ENCODE peak calls at places on chromosome 7, in eight cellular contexts. P, D, A, N, Z, X, L and B are unnamed samples.

GRCh38 chr7:130987092-130987491 is 253.1 kb upstream of the KLF14 start:
- DNase-seq in D (no peak), P (no peak), X (no peak), N (peak; percentile 62), A (no peak), L (no peak), Z (no peak), B (no peak)

GRCh38 chr7:24255139-24255538 is 28.9 kb upstream of the NPY start:
- DNase-seq in N (no peak), Z (no peak), A (no peak), X (no peak), L (no peak), D (no peak), P (no peak), B (no peak)

GRCh38 chr7:138186951-138187351 is 110.7 kb downstream of the AKR1D1 start:
- DNase-seq in L (no peak), N (peak; percentile 21), P (no peak), X (no peak), D (no peak), A (no peak), Z (no peak), B (no peak)

GRCh38 chr7:135562720-135563119 is 5.0 kb downstream of the NUP205 start:
- DNase-seq in N (peak; percentile 60), A (no peak), P (no peak), X (no peak), Z (no peak), D (no peak), L (peak; percentile 35), B (no peak)

GRCh38 chr7:17109017-17109416 is 189.4 kb upstream of the AHR start:
- DNase-seq in L (no peak), P (no peak), N (no peak), D (no peak), Z (no peak), A (no peak), X (peak; percentile 52), B (no peak)

GRCh38 chr7:26065652-26066051 is 86.3 kb upstream of the NFE2L3 start:
- DNase-seq in Z (no peak), P (no peak), N (no peak), X (no peak), A (no peak), D (no peak), L (no peak), B (no peak)

GRCh38 chr7:18505870-18506460 is 10.4 kb downstream of the HDAC9 start:
- DNase-seq in X (peak; percentile 49), L (no peak), Z (no peak), A (no peak), N (no peak), D (no peak), P (no peak), B (no peak)

GRCh38 chr7:155568961-155569360 is 22.6 kb upstream of the CNPY1 start:
- DNase-seq in N (no peak), P (no peak), Z (no peak), D (no peak), A (no peak), L (no peak), X (no peak), B (no peak)

GRCh38 chr7:70614237-70614984 is 517.5 kb upstream of the GALNT17 start:
- DNase-seq in A (peak; percentile 46), Z (peak; percentile 76), D (peak; percentile 72), L (no peak), P (peak; percentile 80), N (no peak), X (no peak), B (peak; percentile 68)

GRCh38 chr7:2425749-2426148 is 22.3 kb downstream of the CHST12 start:
- DNase-seq in D (no peak), L (no peak), A (no peak), N (no peak), X (no peak), P (no peak), Z (no peak), B (no peak)

GRCh38 chr7:82128546-82128945 is 315.0 kb downstream of the CACNA2D1 start:
- DNase-seq in N (no peak), Z (no peak), A (no peak), D (no peak), X (no peak), P (no peak), L (no peak), B (no peak)

GRCh38 chr7:923108-924041 is 31.1 kb downstream of the ADAP1 start:
- DNase-seq in Z (peak; percentile 79), P (peak; percentile 65), X (no peak), A (no peak), N (peak; percentile 84), D (peak; percentile 37), L (no peak), B (no peak)

GRCh38 chr7:93985101-93985500 is 19.1 kb downstream of the BET1 start:
- DNase-seq in D (no peak), L (no peak), Z (no peak), X (no peak), N (no peak), A (no peak), P (no peak), B (no peak)

GRCh38 chr7:46127805-46128204 is 206.7 kb upstream of the IGFBP3 start:
- DNase-seq in P (no peak), X (no peak), Z (no peak), N (no peak), A (no peak), D (no peak), L (no peak), B (no peak)

GRCh38 chr7:82323806-82324205 is 119.8 kb downstream of the CACNA2D1 start:
- DNase-seq in Z (no peak), L (no peak), P (no peak), N (no peak), D (no peak), X (no peak), A (no peak), B (no peak)

GRCh38 chr7:93203496-93203895 is 22.8 kb downstream of the HEPACAM2 start:
- DNase-seq in P (no peak), D (no peak), Z (no peak), X (no peak), A (no peak), N (no peak), L (no peak), B (peak; percentile 54)

GRCh38 chr7:100863406-100863950 is 3.7 kb upstream of the TRIP6 start:
- DNase-seq in P (no peak), A (no peak), X (no peak), Z (no peak), L (no peak), D (no peak), N (no peak), B (no peak)

GRCh38 chr7:113015038-113015645 is 71.5 kb downstream of the GPR85 start:
- DNase-seq in P (no peak), L (no peak), N (no peak), D (no peak), A (no peak), X (no peak), Z (no peak), B (no peak)

GRCh38 chr7:30633223-30633622 is 38.5 kb downstream of the GARS1 start:
- DNase-seq in X (no peak), P (no peak), A (no peak), D (no peak), Z (no peak), L (no peak), N (no peak), B (no peak)

GRCh38 chr7:1986366-1987083 is 246.2 kb downstream of the MAD1L1 start:
- DNase-seq in P (peak; percentile 7), Z (no peak), A (no peak), D (no peak), L (no peak), X (no peak), N (no peak), B (no peak)

GRCh38 chr7:28773423-28774129 is 184.6 kb downstream of the TRIL start:
- DNase-seq in Z (no peak), L (no peak), D (no peak), A (no peak), P (no peak), N (no peak), X (no peak), B (no peak)

GRCh38 chr7:91636129-91636724 is 244.3 kb downstream of the MTERF1 start:
- DNase-seq in X (no peak), N (peak; percentile 35), D (no peak), P (no peak), L (peak; percentile 47), A (no peak), Z (peak; percentile 21), B (no peak)

GRCh38 chr7:131721660-131722059 is 165.2 kb upstream of the PODXL start:
- DNase-seq in D (no peak), P (no peak), A (no peak), N (no peak), X (no peak), L (no peak), Z (no peak), B (no peak)

GRCh38 chr7:17706734-17707133 is 233.6 kb downstream of the SNX13 start:
- DNase-seq in D (peak; percentile 23), N (peak; percentile 52), A (no peak), P (no peak), L (peak; percentile 76), Z (peak; percentile 25), X (peak; percentile 16), B (peak; percentile 38)

GRCh38 chr7:136956232-136956631 is 87.8 kb downstream of the CHRM2 start:
- DNase-seq in A (no peak), D (no peak), Z (no peak), X (peak; percentile 44), N (no peak), P (no peak), L (no peak), B (no peak)

GRCh38 chr7:42739591-42739990 is 172.3 kb downstream of the C7orf25 start:
- DNase-seq in N (no peak), L (no peak), X (no peak), A (no peak), Z (peak; percentile 54), D (peak; percentile 50), P (peak; percentile 43), B (no peak)
- H3K36me3 ChIP-seq in N (no peaks in the 10 kb centered on the region), L (no peaks in the 10 kb centered on the region), X (no peaks in the 10 kb centered on the region), A (no peaks in the 10 kb centered on the region), Z (no peaks in the 10 kb centered on the region), D (no peaks in the 10 kb centered on the region), P (no peaks in the 10 kb centered on the region), B (no peaks in the 10 kb centered on the region)

GRCh38 chr7:22996470-22996869 is 17.5 kb downstream of the HYCC1 start:
- DNase-seq in D (no peak), A (no peak), X (no peak), Z (no peak), N (no peak), L (no peak), P (no peak), B (no peak)
- H3K27me3 ChIP-seq in D (no peaks in the 10 kb centered on the region), A (no peaks in the 10 kb centered on the region), X (no peaks in the 10 kb centered on the region), Z (no peaks in the 10 kb centered on the region), N (no peaks in the 10 kb centered on the region), L (no peaks in the 10 kb centered on the region), P (no peaks in the 10 kb centered on the region), B (no peaks in the 10 kb centered on the region)

GRCh38 chr7:33558961-33559710 is 346.2 kb upstream of the BMPER start:
- DNase-seq in P (no peak), A (no peak), Z (no peak), N (no peak), L (no peak), X (no peak), D (no peak), B (no peak)
- H3K36me3 ChIP-seq in P (no peaks in the 10 kb centered on the region), A (no peaks in the 10 kb centered on the region), Z (no peaks in the 10 kb centered on the region), N (no peaks in the 10 kb centered on the region), L (no peaks in the 10 kb centered on the region), X (no peaks in the 10 kb centered on the region), D (no peaks in the 10 kb centered on the region), B (no peaks in the 10 kb centered on the region)

GRCh38 chr7:117728858-117729257 is 144.4 kb downstream of the CTTNBP2 start:
- DNase-seq in P (no peak), A (no peak), D (no peak), L (no peak), X (no peak), N (no peak), Z (no peak), B (no peak)

GRCh38 chr7:117730404-117730803 is 142.8 kb downstream of the CTTNBP2 start:
- DNase-seq in D (no peak), L (no peak), A (no peak), X (no peak), N (no peak), Z (no peak), P (no peak), B (no peak)

GRCh38 chr7:117731455-117731854 is 141.8 kb downstream of the CTTNBP2 start:
- DNase-seq in X (no peak), N (no peak), D (no peak), L (no peak), P (no peak), A (no peak), Z (peak; percentile 26), B (no peak)
- H3K27me3 ChIP-seq in X (no peaks in the 10 kb centered on the region), N (no peaks in the 10 kb centered on the region), D (no peaks in the 10 kb centered on the region), L (no peaks in the 10 kb centered on the region), P (no peaks in the 10 kb centered on the region), A (no peaks in the 10 kb centered on the region), Z (no peaks in the 10 kb centered on the region), B (no peaks in the 10 kb centered on the region)